ENCODE peak calls at places on chromosome 5, in ten cellular contexts. N is H9, A is HFFc6, R is progenitor cell of endocrine pancreas, E is left ventricle myocardium inferior, Z is colonic mucosa, O is cardiac fibroblast, M is mesothelial cell of epicardium, P is transverse colon, S is astrocyte of the spinal cord. L is an unnamed sample.

GRCh38 chr5:159341914-159342313 is 11.6 kb upstream of the IL12B start:
- DNase-seq in S (peak), P (peak), R (no peak), O (peak), E (peak), N (no peak), Z (peak), A (peak), M (no peak), L (peak)

GRCh38 chr5:179284751-179285191 is 60.5 kb downstream of the ADAMTS2 start:
- DNase-seq in O (peak), N (no peak), A (no peak), Z (no peak), M (no peak), E (peak), S (no peak), P (no peak), R (no peak), L (no peak)

GRCh38 chr5:80372780-80373179 is 35.1 kb upstream of the ZFYVE16 start:
- DNase-seq in M (no peak), O (no peak), R (no peak), P (no peak), N (no peak), Z (no peak), A (no peak), S (no peak), E (no peak), L (no peak)

GRCh38 chr5:134059758-134060495 is 54.6 kb upstream of the TCF7 start:
- DNase-seq in R (no peak), P (no peak), M (no peak), S (no peak), E (no peak), N (no peak), O (no peak), Z (no peak), A (no peak), L (no peak)

GRCh38 chr5:115033861-115034260 is 135.8 kb downstream of the TRIM36 start:
- DNase-seq in P (no peak), R (no peak), Z (no peak), S (no peak), O (no peak), M (no peak), N (peak), E (no peak), A (peak), L (no peak)

GRCh38 chr5:143707797-143708196 is 104.2 kb upstream of the HMHB1 start:
- DNase-seq in R (no peak), A (no peak), P (no peak), M (no peak), N (no peak), Z (no peak), O (peak), E (no peak), S (peak), L (no peak)

GRCh38 chr5:52915176-52915875 is 73.8 kb upstream of the ITGA2 start:
- DNase-seq in P (peak), Z (peak), R (peak), O (peak), N (peak), A (peak), M (no peak), E (no peak), S (peak), L (peak)

GRCh38 chr5:173454764-173455598 is 126.8 kb upstream of the STC2 start:
- DNase-seq in A (peak), P (peak), R (no peak), S (peak), M (no peak), Z (no peak), E (peak), O (peak), N (no peak), L (peak)

GRCh38 chr5:56740000-56740399 is 75.3 kb upstream of the MAP3K1 start:
- DNase-seq in O (peak), N (no peak), R (no peak), P (no peak), E (no peak), S (no peak), Z (no peak), A (no peak), M (no peak), L (no peak)

GRCh38 chr5:33409435-33410146 is 31.2 kb upstream of the TARS1 start:
- DNase-seq in S (peak), Z (peak), P (peak), E (peak), A (peak), N (no peak), O (peak), R (no peak), M (no peak), L (no peak)

GRCh38 chr5:108278285-108279240 is 103.3 kb downstream of the FBXL17 start:
- DNase-seq in R (no peak), E (peak), N (peak), M (no peak), A (no peak), P (no peak), Z (no peak), S (no peak), O (no peak), L (no peak)

GRCh38 chr5:400282-401215 is 42.4 kb upstream of the EXOC3 start:
- DNase-seq in N (no peak), S (peak), E (no peak), Z (peak), P (no peak), M (no peak), O (no peak), R (peak), A (peak), L (peak)

GRCh38 chr5:177023247-177023703 is 779 bp downstream of the ZNF346 start:
- DNase-seq in M (no peak), A (no peak), S (peak), Z (peak), E (no peak), R (no peak), P (no peak), N (no peak), O (no peak), L (no peak)

DNA sequence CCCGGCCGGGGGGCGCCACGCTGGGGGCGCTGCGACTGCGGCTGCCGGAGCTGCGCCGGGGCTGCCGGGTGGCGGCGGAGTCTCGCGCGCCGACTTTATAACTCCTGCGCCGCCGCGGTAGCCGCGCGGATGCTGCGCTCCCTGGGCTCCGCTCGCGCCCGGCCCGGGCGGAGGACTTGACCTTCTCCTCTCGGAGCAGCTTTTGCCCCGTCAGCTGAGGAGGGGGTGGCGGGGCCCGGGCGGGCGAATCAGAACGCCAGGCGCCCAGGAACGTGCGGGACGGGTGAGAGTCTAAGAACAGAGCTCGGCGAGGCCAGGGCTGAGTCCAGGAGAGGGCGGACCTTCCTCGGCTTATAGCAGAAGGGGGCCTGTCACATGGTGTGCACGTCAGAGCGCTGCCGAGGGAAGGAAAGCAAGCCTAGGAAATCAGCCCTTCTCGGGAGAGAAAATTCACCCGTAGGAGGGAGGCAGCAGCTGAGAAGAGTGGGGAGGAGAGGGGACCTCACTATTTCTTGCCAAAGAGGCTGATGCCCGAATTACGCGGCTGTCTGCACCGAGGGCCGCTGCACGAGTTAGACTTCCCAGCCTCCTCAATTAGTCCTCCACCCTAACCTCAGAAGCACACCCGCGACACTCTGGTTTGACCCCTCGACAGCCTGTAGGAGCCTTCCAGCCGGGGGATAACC is at the start of gene FOXD1:
- DNase-seq in E (peak), R (peak), N (peak), S (peak), O (peak), P (peak), M (peak), A (peak), Z (peak), L (peak)
- TF ChIP-seq CTCF in E (no peak), R (no peak), N (no peak), S (peak), O (peak), P (no peak), M (no peak), A (no peak), Z (no peak), L (peak)

GRCh38 chr5:86500947-86501346 is 116.8 kb upstream of the COX7C start:
- DNase-seq in A (no peak), O (no peak), P (no peak), S (no peak), N (no peak), M (no peak), R (no peak), E (no peak), Z (no peak), L (no peak)
- TF ChIP-seq CTCF in A (no peak), O (no peak), P (no peak), S (no peak), N (peak), M (no peak), R (peak), E (peak), Z (no peak), L (no peak)

DNA sequence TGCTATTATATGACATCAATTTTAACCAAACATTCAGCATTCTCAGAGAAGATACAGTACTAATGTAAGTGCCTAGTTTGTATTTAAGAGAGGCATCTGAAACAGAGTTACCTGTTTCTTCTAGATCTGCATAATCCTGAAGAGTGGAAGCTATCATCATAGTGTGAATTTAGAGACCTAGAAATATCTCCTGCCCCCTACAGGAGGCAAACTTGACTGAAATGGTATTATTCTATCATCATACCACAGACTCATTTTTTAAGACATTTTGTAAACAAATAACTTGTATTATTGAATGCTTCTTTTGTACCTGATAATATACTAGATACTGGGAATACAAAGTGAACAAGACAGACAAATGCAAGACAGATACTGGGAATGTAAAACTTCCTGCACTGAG is 216.8 kb upstream of the RPS23 start:
- DNase-seq in A (peak), M (no peak), E (no peak), Z (no peak), P (no peak), R (no peak), N (no peak), O (peak), S (no peak), L (no peak)
- TF ChIP-seq CTCF in A (peak), M (no peak), E (peak), Z (no peak), P (no peak), R (peak), N (peak), O (no peak), S (peak), L (peak)

GRCh38 chr5:151432210-151432609 is 15.2 kb upstream of the SLC36A1 start:
- DNase-seq in S (no peak), M (no peak), O (no peak), A (no peak), Z (no peak), R (no peak), E (no peak), P (no peak), N (no peak), L (no peak)

GRCh38 chr5:151430731-151431130 is 16.7 kb upstream of the SLC36A1 start:
- DNase-seq in E (no peak), Z (no peak), A (no peak), M (no peak), R (no peak), S (no peak), P (no peak), N (no peak), O (no peak), L (no peak)

GRCh38 chr5:151424892-151425523 is 22.4 kb upstream of the SLC36A1 start:
- DNase-seq in S (no peak), M (no peak), Z (no peak), N (peak), A (no peak), E (no peak), R (no peak), P (no peak), O (no peak), L (no peak)

DNA sequence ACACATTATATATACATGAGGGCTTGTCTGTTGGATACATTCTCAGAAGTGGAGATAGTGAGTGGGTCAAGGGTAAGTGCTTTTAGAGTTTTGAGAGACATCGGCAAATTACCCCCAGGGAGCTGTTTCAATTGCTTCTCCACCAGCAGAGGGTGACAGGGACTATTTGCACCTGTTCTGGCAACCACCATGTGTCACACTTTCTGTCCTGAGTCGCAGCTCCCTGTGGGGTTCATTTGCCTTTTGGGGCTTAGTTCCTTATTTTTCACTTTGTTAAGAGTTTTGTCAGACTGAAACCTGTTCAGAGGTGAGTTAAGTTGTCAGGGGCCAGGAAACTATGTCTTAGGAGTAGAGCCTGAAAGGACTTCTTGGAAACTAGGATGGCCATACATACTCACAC is 20.1 kb upstream of the SLC36A1 start:
- DNase-seq in Z (no peak), N (no peak), P (no peak), O (no peak), A (no peak), E (no peak), R (no peak), M (no peak), S (no peak), L (no peak)
- TF ChIP-seq CTCF in Z (no peak), N (peak), P (no peak), O (no peak), A (no peak), E (no peak), R (no peak), M (no peak), S (no peak), L (no peak)

GRCh38 chr5:43287493-43287892 is 25.7 kb downstream of the HMGCS1 start:
- DNase-seq in R (no peak), E (no peak), N (no peak), O (no peak), P (no peak), Z (no peak), M (no peak), S (no peak), A (no peak), L (no peak)

GRCh38 chr5:43286623-43287022 is 26.6 kb downstream of the HMGCS1 start:
- DNase-seq in M (no peak), O (no peak), S (no peak), E (no peak), N (no peak), R (no peak), P (no peak), A (no peak), Z (no peak), L (no peak)

GRCh38 chr5:43279548-43280274 is 33.5 kb downstream of the HMGCS1 start:
- DNase-seq in N (no peak), P (no peak), M (no peak), A (no peak), R (no peak), O (no peak), Z (no peak), E (no peak), S (no peak), L (no peak)

DNA sequence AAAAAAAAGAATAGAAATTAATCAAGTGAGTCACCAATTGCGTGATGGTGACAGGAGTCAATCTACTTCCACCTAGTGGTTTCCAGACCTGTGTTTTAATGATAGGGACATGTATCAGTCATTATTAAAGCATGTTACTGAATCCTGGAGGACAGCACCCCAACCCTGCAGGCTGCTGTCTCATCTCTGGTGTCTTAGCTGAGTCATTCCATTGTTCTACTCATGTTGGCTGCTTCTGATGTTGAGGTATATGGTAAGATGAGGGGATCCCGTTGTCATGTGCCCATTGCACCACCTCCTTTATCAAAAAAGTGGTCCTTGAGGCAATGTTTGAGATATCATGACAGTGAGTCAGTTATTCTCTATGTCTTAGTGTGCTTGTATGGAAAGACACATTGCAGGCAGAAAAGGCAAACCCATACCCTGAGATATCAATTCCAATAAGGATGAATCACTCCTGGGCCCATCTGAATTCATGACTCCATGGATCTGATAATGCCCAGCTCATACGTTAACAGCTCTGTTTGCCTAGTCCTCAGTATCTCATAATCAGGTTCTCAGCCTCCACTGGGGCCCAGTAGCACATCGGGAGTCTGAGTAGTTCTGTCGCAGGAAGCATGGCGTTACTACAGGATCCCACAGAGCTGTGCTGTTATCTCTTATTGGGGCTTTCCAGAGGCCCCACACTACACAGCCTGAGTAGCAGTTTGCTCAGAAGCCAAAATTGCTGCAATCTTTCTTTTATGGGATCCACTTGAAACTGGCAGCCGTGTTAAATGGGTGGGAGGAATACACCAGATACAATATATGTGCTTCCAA is 31.2 kb downstream of the HMGCS1 start:
- DNase-seq in A (no peak), O (peak), Z (no peak), E (no peak), P (no peak), R (no peak), N (no peak), M (no peak), S (no peak), L (no peak)
- TF ChIP-seq CTCF in A (no peak), O (no peak), Z (no peak), E (no peak), P (no peak), R (no peak), N (no peak), M (no peak), S (no peak), L (no peak)